ENCODE peak calls at places on chromosome 1, in nine cellular contexts. U is bronchial epithelial cell; V is 8988T; O is NCI-H1436; C is breast epithelium; Z is CD4-positive, alpha-beta T cell; J is activated CD4-positive, alpha-beta T cell treated with anti-CD3 and anti-CD28 coated beads, Interleukin-2, amount 10 ng/mL, durations not matched to agents 7 days and 5 days; F is EH; P is mesendoderm. Y is an unnamed sample.

GRCh38 chr1:46485564-46486431 is 3.8 kb upstream of the DMBX1 start:
- DNase-seq in O (no peak), P (no peak), U (no peak), F (no peak), J (no peak), C (no peak), Z (no peak), V (no peak), Y (no peak)

GRCh38 chr1:193747579-193747978 is 561.2 kb upstream of the B3GALT2 start:
- DNase-seq in U (peak; percentile 39), C (no peak), J (no peak), F (peak; percentile 59), O (no peak), Z (no peak), V (no peak), P (no peak), Y (no peak)

GRCh38 chr1:201350361-201350725 is 27.1 kb downstream of the TNNT2 start:
- DNase-seq in O (no peak), U (no peak), Z (no peak), F (no peak), C (no peak), V (no peak), J (no peak), P (no peak), Y (no peak)

GRCh38 chr1:165492845-165493244 is 47.9 kb upstream of the RXRG start:
- DNase-seq in F (no peak), C (no peak), P (no peak), O (no peak), Z (no peak), J (no peak), U (no peak), V (no peak), Y (no peak)

GRCh38 chr1:46315669-46316403 is 12.3 kb downstream of the UQCRH start:
- DNase-seq in P (no peak), Z (no peak), F (peak; percentile 73), O (no peak), V (no peak), C (no peak), J (no peak), U (peak; percentile 76), Y (no peak)

GRCh38 chr1:109239580-109240068 is 9.7 kb upstream of the CELSR2 start:
- DNase-seq in C (no peak), P (peak; percentile 88), O (peak; percentile 80), J (peak; percentile 36), V (peak; percentile 60), U (peak; percentile 76), Z (no peak), F (peak; percentile 58), Y (no peak)

GRCh38 chr1:182235952-182236650 is 155.5 kb downstream of the GLUL start:
- DNase-seq in J (no peak), O (peak; percentile 84), C (no peak), V (no peak), Z (no peak), P (no peak), U (peak; percentile 28), F (peak; percentile 46), Y (no peak)

GRCh38 chr1:5764464-5764863 is 227.8 kb downstream of the NPHP4 start:
- DNase-seq in O (no peak), V (no peak), Z (no peak), F (no peak), J (no peak), C (no peak), U (no peak), P (no peak), Y (no peak)

GRCh38 chr1:6103111-6103853 is 57.6 kb downstream of the KCNAB2 start:
- DNase-seq in U (no peak), Z (no peak), V (no peak), F (no peak), P (no peak), J (no peak), O (no peak), C (no peak), Y (no peak)

GRCh38 chr1:3746784-3747521 is 5.3 kb upstream of the CCDC27 start:
- DNase-seq in U (peak; percentile 58), Z (peak; percentile 89), O (peak; percentile 86), P (peak; percentile 91), F (peak; percentile 76), J (peak; percentile 91), C (peak; percentile 88), V (peak; percentile 91), Y (peak; percentile 68)

GRCh38 chr1:63537940-63538339 is 14.6 kb downstream of the EFCAB7 start:
- DNase-seq in P (no peak), Z (no peak), C (no peak), U (peak; percentile 33), J (no peak), V (no peak), F (peak; percentile 9), O (no peak), Y (no peak)

GRCh38 chr1:86154581-86155060 is 2.0 kb downstream of the COL24A1 start:
- DNase-seq in Z (no peak), V (no peak), U (no peak), C (no peak), P (peak; percentile 53), J (no peak), O (no peak), F (peak; percentile 88), Y (no peak)